ENCODE peak calls at places on chromosomes 13 and 19, in eight cellular contexts. One of them, this sample, is unnamed.

GRCh38 chr13:113086031-113086750 is 19.4 kb upstream of the F7 start:
- DNase-seq in left lung: peak; percentile 71
- DNase-seq in brain microvascular endothelial cell: no peak
- DNase-seq in ascending aorta: no peak
- DNase-seq in suprapubic skin: no peak
- DNase-seq in GM12878: no peak
- DNase-seq in tibial nerve: no peak
- DNase-seq in cardiac muscle cell: no peak
- DNase-seq in this sample: no peak

GRCh38 chr13:104143760-104144406 is 1077.7 kb upstream of the SLC10A2 start:
- DNase-seq in left lung: no peak
- DNase-seq in brain microvascular endothelial cell: no peak
- DNase-seq in ascending aorta: no peak
- DNase-seq in suprapubic skin: no peak
- DNase-seq in GM12878: no peak
- DNase-seq in tibial nerve: no peak
- DNase-seq in cardiac muscle cell: no peak
- DNase-seq in this sample: no peak

GRCh38 chr13:41222259-41222852 is 28.0 kb upstream of the KBTBD7 start:
- DNase-seq in left lung: no peak
- DNase-seq in brain microvascular endothelial cell: peak; percentile 67
- DNase-seq in ascending aorta: no peak
- DNase-seq in suprapubic skin: no peak
- DNase-seq in GM12878: peak; percentile 34
- DNase-seq in tibial nerve: peak; percentile 77
- DNase-seq in cardiac muscle cell: peak; percentile 71
- DNase-seq in this sample: peak; percentile 38

GRCh38 chr19:15124572-15125231 is 17.5 kb downstream of the SYDE1 start:
- DNase-seq in left lung: peak; percentile 94
- DNase-seq in brain microvascular endothelial cell: no peak
- DNase-seq in ascending aorta: no peak
- DNase-seq in suprapubic skin: no peak
- DNase-seq in GM12878: no peak
- DNase-seq in tibial nerve: no peak
- DNase-seq in cardiac muscle cell: no peak
- DNase-seq in this sample: no peak

GRCh38 chr13:57858376-57858775 is 226.8 kb downstream of the PCDH17 start:
- DNase-seq in left lung: no peak
- DNase-seq in brain microvascular endothelial cell: no peak
- DNase-seq in ascending aorta: no peak
- DNase-seq in suprapubic skin: no peak
- DNase-seq in GM12878: no peak
- DNase-seq in tibial nerve: no peak
- DNase-seq in cardiac muscle cell: no peak
- DNase-seq in this sample: no peak

GRCh38 chr19:3984584-3984907 is 717 bp downstream of the EEF2 start:
- DNase-seq in left lung: no peak
- DNase-seq in brain microvascular endothelial cell: no peak
- DNase-seq in ascending aorta: no peak
- DNase-seq in suprapubic skin: no peak
- DNase-seq in GM12878: no peak
- DNase-seq in tibial nerve: no peak
- DNase-seq in cardiac muscle cell: no peak
- DNase-seq in this sample: no peak

GRCh38 chr19:35156673-35157014 is 2.1 kb downstream of the FXYD5 start:
- DNase-seq in left lung: no peak
- DNase-seq in brain microvascular endothelial cell: no peak
- DNase-seq in ascending aorta: no peak
- DNase-seq in suprapubic skin: no peak
- DNase-seq in GM12878: no peak
- DNase-seq in tibial nerve: no peak
- DNase-seq in cardiac muscle cell: no peak
- DNase-seq in this sample: no peak

GRCh38 chr19:409006-409514 is at the start of gene C2CD4C:
- DNase-seq in left lung: peak; percentile 74
- DNase-seq in brain microvascular endothelial cell: no peak
- DNase-seq in ascending aorta: no peak
- DNase-seq in suprapubic skin: peak; percentile 51
- DNase-seq in GM12878: no peak
- DNase-seq in tibial nerve: no peak
- DNase-seq in cardiac muscle cell: peak; percentile 17
- DNase-seq in this sample: no peak

GRCh38 chr19:57671124-57671895 is 2.6 kb downstream of the ZSCAN4 start:
- DNase-seq in left lung: no peak
- DNase-seq in brain microvascular endothelial cell: no peak
- DNase-seq in ascending aorta: no peak
- DNase-seq in suprapubic skin: no peak
- DNase-seq in GM12878: no peak
- DNase-seq in tibial nerve: no peak
- DNase-seq in cardiac muscle cell: no peak
- DNase-seq in this sample: no peak

GRCh38 chr13:76929320-76929719 is 19.0 kb upstream of the ACOD1 start:
- DNase-seq in left lung: no peak
- DNase-seq in brain microvascular endothelial cell: no peak
- DNase-seq in ascending aorta: no peak
- DNase-seq in suprapubic skin: no peak
- DNase-seq in GM12878: no peak
- DNase-seq in tibial nerve: no peak
- DNase-seq in cardiac muscle cell: no peak
- DNase-seq in this sample: no peak

GRCh38 chr13:113995051-113995601 is 21.2 kb upstream of the C13orf46 start:
- DNase-seq in left lung: peak; percentile 63
- DNase-seq in brain microvascular endothelial cell: no peak
- DNase-seq in ascending aorta: no peak
- DNase-seq in suprapubic skin: peak; percentile 54
- DNase-seq in GM12878: no peak
- DNase-seq in tibial nerve: no peak
- DNase-seq in cardiac muscle cell: no peak
- DNase-seq in this sample: no peak

GRCh38 chr19:15418112-15418587 is 638 bp downstream of the AKAP8L start:
- DNase-seq in left lung: no peak
- DNase-seq in brain microvascular endothelial cell: peak; percentile 19
- DNase-seq in ascending aorta: no peak
- DNase-seq in suprapubic skin: peak; percentile 71
- DNase-seq in GM12878: no peak
- DNase-seq in tibial nerve: no peak
- DNase-seq in cardiac muscle cell: peak; percentile 50
- DNase-seq in this sample: no peak

GRCh38 chr13:113637262-113638160 is 20.5 kb downstream of the ATP4B start:
- DNase-seq in left lung: no peak
- DNase-seq in brain microvascular endothelial cell: no peak
- DNase-seq in ascending aorta: no peak
- DNase-seq in suprapubic skin: no peak
- DNase-seq in GM12878: no peak
- DNase-seq in tibial nerve: no peak
- DNase-seq in cardiac muscle cell: no peak
- DNase-seq in this sample: no peak

DNA sequence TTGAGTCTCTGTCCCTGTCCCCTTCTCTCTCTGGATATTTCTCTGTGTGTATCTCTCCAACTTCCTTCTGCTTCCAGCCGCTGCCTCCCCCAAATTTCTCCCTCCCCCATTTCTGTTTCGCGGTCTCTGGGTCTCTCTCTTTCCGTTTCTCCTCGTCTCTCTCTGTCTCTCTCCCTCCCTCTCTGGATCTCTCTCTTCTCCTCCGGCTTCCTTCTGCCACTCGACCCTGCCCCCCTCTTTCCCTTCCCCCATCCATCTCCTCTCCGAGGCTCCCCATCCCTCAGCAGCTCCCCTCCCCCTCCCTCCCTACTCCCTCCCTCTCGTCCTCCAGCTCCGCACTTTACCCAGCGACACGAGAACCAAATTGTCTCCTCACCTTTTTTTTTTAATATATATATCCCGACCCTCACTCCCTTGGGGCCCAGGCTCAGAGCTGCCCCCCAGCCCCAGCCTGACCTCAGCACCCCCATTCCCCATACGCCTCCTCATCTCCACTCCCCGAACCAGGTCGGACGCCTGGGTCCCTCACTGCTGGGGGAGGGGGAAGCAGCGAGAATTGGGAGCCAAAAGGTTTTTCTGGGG is 3.5 kb upstream of the CACNG8 start:
- DNase-seq in left lung: no peak
- DNase-seq in brain microvascular endothelial cell: no peak
- DNase-seq in ascending aorta: no peak
- DNase-seq in suprapubic skin: no peak
- DNase-seq in GM12878: no peak
- DNase-seq in tibial nerve: no peak
- DNase-seq in cardiac muscle cell: peak; percentile 25
- DNase-seq in this sample: no peak
- H3K27ac ChIP-seq in left lung: no peak overlapping the region
- H3K27ac ChIP-seq in brain microvascular endothelial cell: no peak overlapping the region
- H3K27ac ChIP-seq in ascending aorta: no peak overlapping the region
- H3K27ac ChIP-seq in suprapubic skin: no peak overlapping the region
- H3K27ac ChIP-seq in GM12878: no peak overlapping the region
- H3K27ac ChIP-seq in tibial nerve: no peak overlapping the region
- H3K27ac ChIP-seq in cardiac muscle cell: no peak overlapping the region
- H3K27ac ChIP-seq in this sample: no peak overlapping the region

GRCh38 chr13:110801044-110801443 is 87.5 kb downstream of the ING1 start:
- DNase-seq in left lung: no peak
- DNase-seq in brain microvascular endothelial cell: no peak
- DNase-seq in ascending aorta: no peak
- DNase-seq in suprapubic skin: no peak
- DNase-seq in GM12878: no peak
- DNase-seq in tibial nerve: no peak
- DNase-seq in cardiac muscle cell: no peak
- DNase-seq in this sample: no peak

GRCh38 chr13:110798595-110798994 is 85.1 kb downstream of the ING1 start:
- DNase-seq in left lung: no peak
- DNase-seq in brain microvascular endothelial cell: no peak
- DNase-seq in ascending aorta: no peak
- DNase-seq in suprapubic skin: no peak
- DNase-seq in GM12878: no peak
- DNase-seq in tibial nerve: no peak
- DNase-seq in cardiac muscle cell: no peak
- DNase-seq in this sample: no peak

GRCh38 chr13:110799246-110800236 is 86.0 kb downstream of the ING1 start:
- DNase-seq in left lung: no peak
- DNase-seq in brain microvascular endothelial cell: peak; percentile 39
- DNase-seq in ascending aorta: no peak
- DNase-seq in suprapubic skin: peak; percentile 75
- DNase-seq in GM12878: no peak
- DNase-seq in tibial nerve: peak; percentile 33
- DNase-seq in cardiac muscle cell: peak; percentile 96
- DNase-seq in this sample: no peak

GRCh38 chr13:110794209-110794608 is 80.7 kb downstream of the ING1 start:
- DNase-seq in left lung: no peak
- DNase-seq in brain microvascular endothelial cell: no peak
- DNase-seq in ascending aorta: no peak
- DNase-seq in suprapubic skin: no peak
- DNase-seq in GM12878: no peak
- DNase-seq in tibial nerve: no peak
- DNase-seq in cardiac muscle cell: no peak
- DNase-seq in this sample: no peak

DNA sequence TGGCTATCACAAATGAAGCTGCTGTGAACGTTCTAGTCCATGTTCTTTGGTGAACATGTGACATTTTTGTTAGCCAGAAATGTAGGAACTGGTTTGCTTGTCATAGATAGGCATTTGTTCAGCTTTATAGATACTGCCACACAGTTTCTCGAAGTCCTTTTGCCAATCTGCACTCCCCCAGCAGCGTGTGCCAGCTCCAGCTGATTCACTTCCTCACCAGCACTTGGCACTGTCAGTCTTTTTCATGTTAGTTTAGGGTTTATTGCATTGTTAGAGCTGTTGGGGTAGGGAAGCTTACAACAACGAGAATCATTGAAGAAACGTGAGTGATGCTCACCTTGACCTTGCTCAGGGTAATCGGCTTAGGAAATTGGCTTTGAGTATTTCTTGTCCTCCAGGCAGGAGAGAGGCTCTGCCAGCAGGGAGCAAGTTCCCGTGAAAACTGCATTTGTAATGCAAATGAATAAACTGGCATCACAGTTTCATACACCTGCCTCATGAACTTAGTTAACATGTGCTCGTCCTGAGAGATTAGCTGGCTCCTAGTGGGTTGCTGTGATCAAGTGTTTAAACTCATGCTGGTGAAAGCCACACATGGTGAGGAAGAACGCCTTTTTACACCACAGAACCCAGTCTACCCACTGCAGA is 83.9 kb downstream of the ING1 start:
- DNase-seq in left lung: no peak
- DNase-seq in brain microvascular endothelial cell: no peak
- DNase-seq in ascending aorta: no peak
- DNase-seq in suprapubic skin: no peak
- DNase-seq in GM12878: no peak
- DNase-seq in tibial nerve: no peak
- DNase-seq in cardiac muscle cell: peak; percentile 30
- DNase-seq in this sample: no peak
- H3K27me3 ChIP-seq in left lung: no peaks in the 10 kb centered on the region
- H3K27me3 ChIP-seq in brain microvascular endothelial cell: no peaks in the 10 kb centered on the region
- H3K27me3 ChIP-seq in ascending aorta: no peaks in the 10 kb centered on the region
- H3K27me3 ChIP-seq in suprapubic skin: peaks cover 11% of the 10 kb centered on the region
- H3K27me3 ChIP-seq in GM12878: no peaks in the 10 kb centered on the region
- H3K27me3 ChIP-seq in tibial nerve: no peaks in the 10 kb centered on the region
- H3K27me3 ChIP-seq in cardiac muscle cell: peaks cover 22% of the 10 kb centered on the region
- H3K27me3 ChIP-seq in this sample: peaks cover 35% of the 10 kb centered on the region

GRCh38 chr13:91909617-91910016 is 511.2 kb downstream of the GPC5 start:
- DNase-seq in left lung: no peak
- DNase-seq in brain microvascular endothelial cell: no peak
- DNase-seq in ascending aorta: no peak
- DNase-seq in suprapubic skin: no peak
- DNase-seq in GM12878: no peak
- DNase-seq in tibial nerve: no peak
- DNase-seq in cardiac muscle cell: no peak
- DNase-seq in this sample: no peak
- TF ChIP-seq CTCF in left lung: no peak
- TF ChIP-seq CTCF in brain microvascular endothelial cell: no peak
- TF ChIP-seq CTCF in ascending aorta: no peak
- TF ChIP-seq CTCF in suprapubic skin: no peak
- TF ChIP-seq CTCF in GM12878: no peak
- TF ChIP-seq CTCF in tibial nerve: no peak
- TF ChIP-seq CTCF in cardiac muscle cell: no peak
- TF ChIP-seq CTCF in this sample: no peak

GRCh38 chr19:49636230-49636932 is 3.6 kb downstream of the RRAS start:
- DNase-seq in left lung: no peak
- DNase-seq in brain microvascular endothelial cell: no peak
- DNase-seq in ascending aorta: no peak
- DNase-seq in suprapubic skin: no peak
- DNase-seq in GM12878: no peak
- DNase-seq in tibial nerve: no peak
- DNase-seq in cardiac muscle cell: no peak
- DNase-seq in this sample: no peak
- H3K27ac ChIP-seq in left lung: peak overlapping the region; percentile 55
- H3K27ac ChIP-seq in brain microvascular endothelial cell: no peak overlapping the region
- H3K27ac ChIP-seq in ascending aorta: peak overlapping the region; percentile 100
- H3K27ac ChIP-seq in suprapubic skin: no peak overlapping the region
- H3K27ac ChIP-seq in GM12878: no peak overlapping the region
- H3K27ac ChIP-seq in tibial nerve: peak overlapping the region; percentile 56
- H3K27ac ChIP-seq in cardiac muscle cell: no peak overlapping the region
- H3K27ac ChIP-seq in this sample: no peak overlapping the region

GRCh38 chr13:27976362-27977177 is 7.5 kb upstream of the CDX2 start:
- DNase-seq in left lung: no peak
- DNase-seq in brain microvascular endothelial cell: no peak
- DNase-seq in ascending aorta: no peak
- DNase-seq in suprapubic skin: no peak
- DNase-seq in GM12878: no peak
- DNase-seq in tibial nerve: no peak
- DNase-seq in cardiac muscle cell: no peak
- DNase-seq in this sample: no peak
- H3K27me3 ChIP-seq in left lung: peaks cover 95% of the 10 kb centered on the region
- H3K27me3 ChIP-seq in brain microvascular endothelial cell: peaks cover 96% of the 10 kb centered on the region
- H3K27me3 ChIP-seq in ascending aorta: peaks cover 13% of the 10 kb centered on the region
- H3K27me3 ChIP-seq in suprapubic skin: peaks cover 100% of the 10 kb centered on the region
- H3K27me3 ChIP-seq in GM12878: peaks cover 27% of the 10 kb centered on the region
- H3K27me3 ChIP-seq in tibial nerve: peaks cover 4% of the 10 kb centered on the region
- H3K27me3 ChIP-seq in cardiac muscle cell: peaks cover 100% of the 10 kb centered on the region
- H3K27me3 ChIP-seq in this sample: peaks cover 94% of the 10 kb centered on the region